ENCODE peak calls at places on chromosomes 6 and 20, in ten cellular contexts. U is kidney epithelial cell; Y is activated CD8-positive, alpha-beta T cell treated with anti-CD3 and anti-CD28 coated beads for 36 hours; K is NCI-H1694 treated with DMSO at 0.1 percent for 48 hours; D is stimulated activated CD4-positive, alpha-beta T cell treated with anti-CD3 and anti-CD28 coated beads, Interleukin-15, amount 100 ng/mL, for 1 hour; Q is aorta; M is body of pancreas; B is H7; X is GM12865; J is globus pallidus. Z is an unnamed sample.

GRCh38 chr6:44481765-44482164 is 94.3 kb downstream of the CDC5L start:
- DNase-seq in U (no peak), Y (no peak), K (no peak), D (no peak), Q (no peak), M (no peak), B (no peak), X (no peak), J (no peak), Z (no peak)

GRCh38 chr6:72683797-72684196 is 61.9 kb downstream of the KCNQ5 start:
- DNase-seq in U (no peak), Y (no peak), K (no peak), D (no peak), Q (no peak), M (no peak), B (no peak), X (peak; percentile 78), J (no peak), Z (no peak)

GRCh38 chr20:36526521-36527011 is 14.8 kb upstream of the MYL9 start:
- DNase-seq in U (no peak), Y (no peak), K (no peak), D (no peak), Q (no peak), M (no peak), B (no peak), X (no peak), J (no peak), Z (no peak)

GRCh38 chr20:33370296-33370695 is 31.0 kb downstream of the CDK5RAP1 start:
- DNase-seq in U (peak; percentile 51), Y (peak; percentile 42), K (no peak), D (peak; percentile 46), Q (no peak), M (no peak), B (no peak), X (no peak), J (no peak), Z (no peak)

GRCh38 chr20:62804021-62804631 is 509 bp upstream of the OGFR start:
- DNase-seq in U (no peak), Y (peak; percentile 50), K (no peak), D (no peak), Q (no peak), M (no peak), B (no peak), X (peak; percentile 38), J (no peak), Z (no peak)

GRCh38 chr6:5135783-5136376 is 50.7 kb downstream of the PPP1R3G start:
- DNase-seq in U (no peak), Y (peak; percentile 65), K (peak; percentile 10), D (no peak), Q (no peak), M (peak; percentile 42), B (peak; percentile 67), X (peak; percentile 83), J (no peak), Z (no peak)

GRCh38 chr6:20205722-20206154 is 6.5 kb downstream of the MBOAT1 start:
- DNase-seq in U (no peak), Y (no peak), K (no peak), D (no peak), Q (no peak), M (no peak), B (no peak), X (no peak), J (no peak), Z (no peak)

GRCh38 chr6:141103246-141103645 is 1029.5 kb upstream of the GJE1 start:
- DNase-seq in U (peak; percentile 85), Y (no peak), K (no peak), D (no peak), Q (no peak), M (no peak), B (no peak), X (no peak), J (no peak), Z (no peak)

GRCh38 chr20:8254911-8255582 is 123.0 kb downstream of the PLCB1 start:
- DNase-seq in U (no peak), Y (no peak), K (no peak), D (no peak), Q (no peak), M (no peak), B (no peak), X (no peak), J (no peak), Z (no peak)

GRCh38 chr20:63494420-63495166 is 4.3 kb downstream of the EEF1A2 start:
- DNase-seq in U (no peak), Y (no peak), K (no peak), D (no peak), Q (no peak), M (no peak), B (peak; percentile 50), X (no peak), J (no peak), Z (no peak)

GRCh38 chr6:145844933-145845531 is 30.4 kb upstream of the FBXO30 start:
- DNase-seq in U (no peak), Y (no peak), K (no peak), D (no peak), Q (no peak), M (no peak), B (no peak), X (no peak), J (no peak), Z (no peak)

Z was measured in A549.